ENCODE peak calls at places on chromosomes 11 and 22, in six cellular contexts. T is sigmoid colon; F is activated naive CD4-positive, alpha-beta T cell; B is RWPE1; A is CD8-positive, alpha-beta T cell; V is T-helper 9 cell. Q is an unnamed sample.

GRCh38 chr22:36368359-36368983 is 19.3 kb downstream of the MYH9 start:
- DNase-seq in T (no peak), F (no peak), B (peak), A (no peak), V (no peak), Q (no peak)

GRCh38 chr11:27524155-27524554 is 17.6 kb upstream of the LIN7C start:
- DNase-seq in T (no peak), F (no peak), B (peak), A (no peak), V (no peak), Q (no peak)

GRCh38 chr11:3861698-3862097 is 6.2 kb downstream of the STIM1 start:
- DNase-seq in T (no peak), F (no peak), B (no peak), A (no peak), V (no peak), Q (no peak)

GRCh38 chr11:116172156-116172555 is 600.6 kb downstream of the BUD13 start:
- DNase-seq in T (no peak), F (no peak), B (no peak), A (no peak), V (no peak), Q (no peak)

GRCh38 chr22:39205344-39206021 is 39.3 kb downstream of the PDGFB start:
- DNase-seq in T (peak), F (no peak), B (peak), A (peak), V (peak), Q (peak)

GRCh38 chr22:25172153-25172552 is 27.5 kb upstream of the CRYBB3 start:
- DNase-seq in T (no peak), F (no peak), B (no peak), A (no peak), V (peak), Q (no peak)

GRCh38 chr11:3135491-3136440 is 29.3 kb downstream of the OSBPL5 start:
- DNase-seq in T (peak), F (no peak), B (no peak), A (no peak), V (no peak), Q (no peak)

GRCh38 chr11:2991477-2992233 is 474 bp downstream of the NAP1L4 start:
- DNase-seq in T (no peak), F (no peak), B (peak), A (no peak), V (no peak), Q (no peak)

GRCh38 chr22:49862408-49862776 is 8.7 kb downstream of the ZBED4 start:
- DNase-seq in T (no peak), F (no peak), B (no peak), A (no peak), V (no peak), Q (no peak)

GRCh38 chr11:2813141-2813908 is 72.2 kb downstream of the CDKN1C start:
- DNase-seq in T (no peak), F (no peak), B (no peak), A (no peak), V (no peak), Q (no peak)